ENCODE peak calls at places on chromosome 1, in five cellular contexts. N is H1, Y is HCT116, S is K562, H is GM12878. P is an unnamed sample.

GRCh38 chr1:108049083-108049819 is 84.3 kb upstream of the VAV3 start:
- DNase-seq in S (peak; percentile 37), Y (no peak), N (peak; percentile 55), H (no peak), P (no peak)

GRCh38 chr1:228804640-228805413 is 69.5 kb downstream of the RHOU start:
- DNase-seq in S (no peak), N (peak; percentile 44), Y (no peak), H (no peak), P (no peak)

GRCh38 chr1:44970317-44970716 is 16.1 kb downstream of the EIF2B3 start:
- DNase-seq in S (no peak), Y (no peak), H (no peak), N (no peak), P (no peak)

GRCh38 chr1:86445919-86446318 is 21.9 kb downstream of the CLCA2 start:
- DNase-seq in S (no peak), H (no peak), N (no peak), Y (no peak), P (no peak)

GRCh38 chr1:118739421-118739930 is 248.7 kb downstream of the TBX15 start:
- DNase-seq in H (no peak), Y (no peak), N (no peak), S (no peak), P (no peak)

GRCh38 chr1:48418742-48419141 is 53.3 kb downstream of the SPATA6 start:
- DNase-seq in Y (no peak), S (no peak), H (no peak), N (no peak), P (no peak)

GRCh38 chr1:23100074-23100748 is 68.4 kb downstream of the LUZP1 start:
- DNase-seq in N (no peak), S (no peak), H (no peak), Y (no peak), P (peak; percentile 44)

GRCh38 chr1:99849413-99849743 is 783 bp upstream of the AGL start:
- DNase-seq in Y (no peak), N (no peak), S (peak; percentile 24), H (peak; percentile 7), P (peak; percentile 29)

GRCh38 chr1:230215049-230215448 is 148.0 kb downstream of the GALNT2 start:
- DNase-seq in H (no peak), S (no peak), Y (no peak), N (no peak), P (peak; percentile 7)

GRCh38 chr1:171884475-171884874 is 43.2 kb downstream of the DNM3 start:
- DNase-seq in N (no peak), Y (no peak), S (no peak), H (no peak), P (no peak)

GRCh38 chr1:54249798-54250497 is 50.0 kb downstream of the MRPL37 start:
- DNase-seq in H (no peak), Y (peak; percentile 79), N (no peak), S (no peak), P (peak; percentile 66)

GRCh38 chr1:7975212-7975865 is 13.8 kb downstream of the PARK7 start:
- DNase-seq in N (peak; percentile 90), Y (peak; percentile 68), H (no peak), S (peak; percentile 83), P (peak; percentile 76)

GRCh38 chr1:162110910-162111309 is 41.4 kb downstream of the NOS1AP start:
- DNase-seq in Y (no peak), H (no peak), S (no peak), N (no peak), P (no peak)

GRCh38 chr1:36733748-36734147 is 251.0 kb upstream of the CSF3R start:
- DNase-seq in H (no peak), Y (no peak), S (no peak), N (no peak), P (no peak)

GRCh38 chr1:20409971-20410370 is 76.0 kb downstream of the CAMK2N1 start:
- DNase-seq in H (no peak), S (no peak), N (no peak), Y (no peak), P (no peak)

GRCh38 chr1:229410370-229410691 is 23.6 kb downstream of the ACTA1 start:
- DNase-seq in Y (no peak), H (no peak), N (no peak), S (no peak), P (no peak)

GRCh38 chr1:221371671-221372070 is 370.2 kb downstream of the DUSP10 start:
- DNase-seq in N (no peak), S (no peak), H (no peak), Y (no peak), P (no peak)

GRCh38 chr1:218669431-218669830 is 324.3 kb downstream of the TGFB2 start:
- DNase-seq in H (no peak), Y (no peak), N (no peak), S (no peak), P (no peak)

DNA sequence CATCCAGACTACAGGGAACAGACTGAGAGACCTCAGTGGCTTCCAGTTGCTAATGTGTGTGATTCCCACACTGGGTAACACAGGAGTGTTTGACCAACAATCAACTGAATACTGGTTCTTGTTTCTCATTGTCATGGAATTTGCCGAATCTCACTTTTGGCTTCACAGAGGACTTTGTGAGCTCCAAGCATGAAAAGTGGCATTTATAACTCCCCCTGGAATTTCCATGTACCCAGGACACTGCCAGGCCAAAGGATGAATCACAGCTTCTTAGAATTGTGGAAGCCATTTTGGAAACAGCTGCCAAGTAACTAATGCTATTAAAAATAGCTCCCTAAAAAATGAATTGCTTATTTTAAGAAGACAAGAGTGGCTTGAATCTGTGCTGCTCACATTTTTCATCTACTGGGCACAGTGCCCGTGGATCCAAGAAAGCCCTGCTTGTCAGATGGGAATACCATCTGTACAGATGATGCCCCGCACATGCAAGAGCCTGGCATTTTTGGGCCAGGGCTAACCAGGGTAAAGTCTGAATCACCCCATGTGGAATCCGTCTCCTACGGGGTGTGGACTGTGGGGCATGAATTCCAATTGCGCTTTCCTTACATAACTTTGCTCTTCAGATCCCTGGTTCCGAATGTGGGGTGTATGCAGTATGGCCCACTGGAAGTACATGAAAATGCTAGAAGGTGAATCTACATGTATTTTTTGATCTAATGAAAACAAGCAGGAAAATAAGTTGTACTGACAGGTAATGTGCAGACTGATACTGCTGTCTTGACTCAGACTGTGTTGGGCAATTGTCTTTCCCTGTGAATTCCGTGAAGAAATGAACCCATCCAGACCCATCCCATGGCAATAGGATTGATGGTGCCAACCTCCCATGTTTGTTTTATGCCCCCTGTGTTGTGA is 487.3 kb downstream of the SIPA1L2 start:
- DNase-seq in H (no peak), N (no peak), Y (no peak), S (no peak), P (no peak)
- H3K4me3 ChIP-seq in H (no peak overlapping the region), N (no peak overlapping the region), Y (no peak overlapping the region), S (no peak overlapping the region), P (no peak overlapping the region)

DNA sequence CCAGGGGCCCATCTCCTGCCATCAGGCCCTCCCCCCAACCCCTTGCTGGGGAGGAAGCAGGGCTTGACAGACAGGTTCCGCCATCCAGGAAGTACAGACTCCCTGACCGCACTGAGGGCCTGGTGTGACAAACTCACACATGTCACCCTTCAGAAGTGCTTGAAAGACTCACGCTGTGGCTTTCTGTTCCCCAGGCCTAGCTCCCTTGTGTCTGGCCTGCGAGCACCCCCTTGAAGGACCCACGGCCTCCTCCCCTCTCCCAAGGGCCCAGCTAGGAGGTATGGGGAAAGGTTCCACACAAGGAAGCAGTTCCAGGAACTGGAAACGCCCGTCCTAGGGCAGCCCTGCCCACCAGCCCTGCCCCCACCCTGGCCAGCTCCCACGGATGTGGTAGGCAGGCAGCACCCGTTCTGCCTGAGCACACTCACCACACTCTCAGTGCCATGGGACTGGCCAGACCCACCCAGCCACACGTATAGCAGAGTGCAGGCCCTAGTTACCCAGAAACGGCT is 26.7 kb downstream of the SLC2A1 start:
- DNase-seq in Y (no peak), H (peak; percentile 88), S (peak; percentile 57), N (no peak), P (no peak)
- TF ChIP-seq POLR2A in Y (no peak), H (peak; percentile 57), S (no peak), N (no peak), P (peak; percentile 32)

GRCh38 chr1:231218078-231218477 is 22.9 kb upstream of the GNPAT start:
- DNase-seq in S (no peak), H (no peak), Y (no peak), N (no peak), P (no peak)
- TF ChIP-seq ZNF274 in S (no peak), H (no peak), Y (no peak), N (no peak), P (no peak)

DNA sequence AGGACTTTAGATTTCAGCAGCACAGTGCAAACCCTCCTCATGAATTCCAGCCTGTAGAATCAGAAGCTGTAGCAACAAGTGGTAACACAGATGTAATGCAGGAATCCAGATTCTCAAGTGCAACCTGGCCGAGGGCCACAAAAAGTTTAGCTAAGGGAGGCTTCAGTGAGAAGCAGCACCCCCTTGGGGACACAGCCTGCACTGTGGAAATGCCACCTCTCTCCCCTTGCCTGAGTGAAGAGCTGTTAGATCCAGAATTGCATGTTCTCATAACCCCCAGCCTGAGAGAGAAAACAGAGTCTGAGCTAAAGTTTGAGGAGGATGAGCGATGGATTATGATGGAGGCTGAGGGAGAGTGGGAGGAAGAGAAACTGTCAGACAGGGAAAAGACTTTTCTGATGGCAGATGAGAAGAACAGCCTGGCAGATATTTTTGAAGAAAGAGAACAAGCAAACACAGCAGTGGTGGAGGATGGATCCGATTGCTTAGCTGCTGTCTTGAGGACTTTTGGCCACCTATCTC is 80.5 kb upstream of the BMP8A start:
- DNase-seq in Y (no peak), N (no peak), H (no peak), S (peak; percentile 65), P (peak; percentile 84)
- H3K4me3 ChIP-seq in Y (no peak overlapping the region), N (no peak overlapping the region), H (no peak overlapping the region), S (peak overlapping the region; percentile 7), P (peak overlapping the region; percentile 79)

GRCh38 chr1:206538086-206538781 is 30.9 kb downstream of the RASSF5 start:
- DNase-seq in Y (no peak), H (no peak), S (no peak), N (no peak), P (no peak)

GRCh38 chr1:206541236-206541833 is 34.0 kb downstream of the RASSF5 start:
- DNase-seq in Y (no peak), N (no peak), H (no peak), S (no peak), P (no peak)

GRCh38 chr1:206538901-206539655 is 31.7 kb downstream of the RASSF5 start:
- DNase-seq in S (no peak), H (no peak), N (no peak), Y (no peak), P (no peak)

GRCh38 chr1:206537141-206537540 is 29.8 kb downstream of the RASSF5 start:
- DNase-seq in N (no peak), S (no peak), H (no peak), Y (no peak), P (no peak)

DNA sequence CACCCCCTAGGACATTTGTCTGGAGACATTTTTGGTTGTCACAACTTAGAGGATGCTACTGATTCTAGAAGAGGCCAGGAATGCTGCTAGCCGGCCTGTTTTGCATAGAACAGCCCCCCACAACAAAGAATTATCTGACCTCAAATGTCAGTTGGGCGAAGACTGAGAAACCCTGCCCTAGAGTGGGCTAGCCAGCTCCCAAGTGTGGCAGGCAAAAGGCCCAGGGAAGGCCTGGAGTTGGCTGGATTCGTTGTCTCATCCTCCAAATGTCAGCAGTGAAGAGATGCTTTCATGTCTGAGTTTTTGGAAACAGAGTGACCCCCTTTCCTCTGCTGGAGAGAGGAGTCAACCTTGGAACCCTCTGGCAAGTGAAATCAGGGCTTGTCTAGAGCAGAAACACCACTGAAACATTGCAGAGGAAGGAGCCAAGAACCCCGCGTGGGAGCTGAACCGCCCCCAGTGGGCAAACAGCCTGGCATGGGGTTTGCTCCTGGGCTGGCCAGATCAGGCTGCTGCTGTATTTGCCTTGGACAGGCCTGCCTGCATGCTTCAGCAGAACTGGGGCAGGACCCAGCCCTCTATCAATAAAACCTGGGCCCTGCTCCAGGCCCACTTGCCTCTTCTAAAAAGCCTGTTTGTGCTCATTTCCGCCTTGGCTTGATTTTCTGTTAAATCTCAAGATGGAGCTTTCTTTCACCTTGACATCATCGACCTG is 32.9 kb downstream of the RASSF5 start:
- DNase-seq in H (no peak), Y (no peak), N (no peak), S (no peak), P (no peak)
- TF ChIP-seq POLR2A in H (no peak), Y (no peak), N (no peak), S (no peak), P (no peak)